ENCODE peak calls at places on chromosomes 11 and 22, in nine cellular contexts. Y, G, S, I, B, O, P, Z and T are unnamed samples. For H3K4me1, the result is how much of the 10 kb centered on the place peaks cover.

GRCh38 chr11:131750152-131750551 is 379.7 kb downstream of the NTM start:
- DNase-seq in Y (no peak), G (no peak), S (no peak), I (no peak), B (no peak), O (no peak), P (no peak), Z (no peak), T (no peak)

GRCh38 chr11:104130161-104130560 is 33.8 kb downstream of the PDGFD start:
- DNase-seq in Y (no peak), G (no peak), S (no peak), I (no peak), B (no peak), O (no peak), P (no peak), Z (no peak), T (no peak)

GRCh38 chr11:17529814-17530162 is 14.4 kb downstream of the USH1C start:
- DNase-seq in Y (no peak), G (no peak), S (no peak), I (no peak), B (no peak), O (no peak), P (no peak), Z (no peak), T (no peak)

GRCh38 chr11:75498556-75499255 is 27.0 kb downstream of the GDPD5 start:
- DNase-seq in Y (no peak), G (no peak), S (no peak), I (no peak), B (no peak), O (no peak), P (peak), Z (no peak), T (no peak)

GRCh38 chr11:12902784-12903491 is 106.2 kb upstream of the RASSF10 start:
- DNase-seq in Y (no peak), G (no peak), S (no peak), I (no peak), B (no peak), O (no peak), P (no peak), Z (no peak), T (no peak)

GRCh38 chr11:76270387-76270786 is 64.1 kb upstream of the WNT11 start:
- DNase-seq in Y (no peak), G (no peak), S (no peak), I (no peak), B (no peak), O (no peak), P (peak), Z (no peak), T (no peak)

GRCh38 chr22:35393116-35394010 is 6.6 kb upstream of the MCM5 start:
- DNase-seq in Y (no peak), G (no peak), S (no peak), I (no peak), B (no peak), O (no peak), P (no peak), Z (no peak), T (no peak)

GRCh38 chr11:76443254-76443935 is 1.4 kb upstream of the EMSY start:
- DNase-seq in Y (no peak), G (no peak), S (no peak), I (no peak), B (no peak), O (no peak), P (peak), Z (no peak), T (no peak)

GRCh38 chr11:209275-210121 is 2.0 kb downstream of the RIC8A start:
- DNase-seq in Y (no peak), G (no peak), S (no peak), I (no peak), B (no peak), O (peak), P (no peak), Z (no peak), T (no peak)

GRCh38 chr11:95991545-95991944 is 67.6 kb upstream of the MTMR2 start:
- DNase-seq in Y (no peak), G (no peak), S (no peak), I (no peak), B (no peak), O (no peak), P (peak), Z (no peak), T (no peak)

GRCh38 chr11:65210361-65210731 is 28.6 kb downstream of the CAPN1 start:
- DNase-seq in Y (no peak), G (no peak), S (no peak), I (no peak), B (no peak), O (no peak), P (no peak), Z (no peak), T (no peak)

GRCh38 chr11:76455331-76455730 is 10.5 kb downstream of the EMSY start:
- DNase-seq in Y (no peak), G (no peak), S (peak), I (no peak), B (no peak), O (peak), P (no peak), Z (peak), T (no peak)

GRCh38 chr11:12122083-12122482 is 11.7 kb downstream of the MICAL2 start:
- DNase-seq in Y (peak), G (no peak), S (no peak), I (no peak), B (no peak), O (peak), P (no peak), Z (no peak), T (no peak)

GRCh38 chr22:46538816-46539163 is 1.4 kb upstream of the CELSR1 start:
- DNase-seq in Y (no peak), G (no peak), S (no peak), I (no peak), B (no peak), O (no peak), P (no peak), Z (no peak), T (peak)

GRCh38 chr11:117673561-117673960 is 123.5 kb downstream of the DSCAML1 start:
- DNase-seq in Y (no peak), G (no peak), S (no peak), I (no peak), B (no peak), O (no peak), P (no peak), Z (no peak), T (no peak)

GRCh38 chr22:19503869-19504268 is 20.3 kb downstream of the CLDN5 start:
- DNase-seq in Y (no peak), G (no peak), S (no peak), I (no peak), B (no peak), O (no peak), P (no peak), Z (no peak), T (no peak)

GRCh38 chr11:14907411-14908213 is 15.6 kb upstream of the CYP2R1 start:
- DNase-seq in Y (peak), G (peak), S (no peak), I (peak), B (peak), O (peak), P (peak), Z (no peak), T (peak)

GRCh38 chr11:84930863-84931262 is 696.3 kb downstream of the DLG2 start:
- DNase-seq in Y (no peak), G (no peak), S (no peak), I (no peak), B (no peak), O (no peak), P (no peak), Z (no peak), T (no peak)

GRCh38 chr11:32852142-32852541 is 22.4 kb downstream of the PRRG4 start:
- DNase-seq in Y (no peak), G (no peak), S (no peak), I (no peak), B (peak), O (no peak), P (peak), Z (no peak), T (no peak)

GRCh38 chr11:453564-453963 is 3.5 kb downstream of the PTDSS2 start:
- DNase-seq in Y (no peak), G (no peak), S (no peak), I (no peak), B (no peak), O (no peak), P (no peak), Z (no peak), T (no peak)

GRCh38 chr22:42310301-42310981 is 40.0 kb upstream of the TCF20 start:
- DNase-seq in Y (no peak), G (no peak), S (no peak), I (no peak), B (no peak), O (no peak), P (no peak), Z (no peak), T (no peak)
- H3K4me1 ChIP-seq in Y (under half), G (under half), S (under half), I (under half), B (under half), O (under half), P (under half), Z (under half), T (under half)

GRCh38 chr11:35142481-35143207 is 3.7 kb downstream of the CD44 start:
- DNase-seq in Y (no peak), G (no peak), S (no peak), I (no peak), B (peak), O (no peak), P (peak), Z (no peak), T (no peak)

GRCh38 chr11:35144811-35145210 is 5.8 kb downstream of the CD44 start:
- DNase-seq in Y (no peak), G (no peak), S (no peak), I (no peak), B (no peak), O (no peak), P (peak), Z (no peak), T (no peak)

GRCh38 chr11:35143509-35144102 is 4.6 kb downstream of the CD44 start:
- DNase-seq in Y (no peak), G (no peak), S (no peak), I (no peak), B (no peak), O (no peak), P (no peak), Z (no peak), T (no peak)

GRCh38 chr11:35145249-35145648 is 6.3 kb downstream of the CD44 start:
- DNase-seq in Y (no peak), G (no peak), S (no peak), I (peak), B (peak), O (no peak), P (no peak), Z (no peak), T (no peak)

GRCh38 chr11:35144103-35144741 is 5.3 kb downstream of the CD44 start:
- DNase-seq in Y (no peak), G (no peak), S (no peak), I (peak), B (peak), O (no peak), P (peak), Z (no peak), T (no peak)
- H3K4me1 ChIP-seq in Y (half or more), G (under half), S (under half), I (under half), B (half or more), O (under half), P (under half), Z (under half), T (under half)

GRCh38 chr22:29755889-29756288 is 10.9 kb downstream of the ZMAT5 start:
- DNase-seq in Y (no peak), G (no peak), S (no peak), I (no peak), B (no peak), O (no peak), P (no peak), Z (no peak), T (peak)
- H3K4me1 ChIP-seq in Y (under half), G (under half), S (under half), I (under half), B (under half), O (under half), P (under half), Z (under half), T (under half)

DNA sequence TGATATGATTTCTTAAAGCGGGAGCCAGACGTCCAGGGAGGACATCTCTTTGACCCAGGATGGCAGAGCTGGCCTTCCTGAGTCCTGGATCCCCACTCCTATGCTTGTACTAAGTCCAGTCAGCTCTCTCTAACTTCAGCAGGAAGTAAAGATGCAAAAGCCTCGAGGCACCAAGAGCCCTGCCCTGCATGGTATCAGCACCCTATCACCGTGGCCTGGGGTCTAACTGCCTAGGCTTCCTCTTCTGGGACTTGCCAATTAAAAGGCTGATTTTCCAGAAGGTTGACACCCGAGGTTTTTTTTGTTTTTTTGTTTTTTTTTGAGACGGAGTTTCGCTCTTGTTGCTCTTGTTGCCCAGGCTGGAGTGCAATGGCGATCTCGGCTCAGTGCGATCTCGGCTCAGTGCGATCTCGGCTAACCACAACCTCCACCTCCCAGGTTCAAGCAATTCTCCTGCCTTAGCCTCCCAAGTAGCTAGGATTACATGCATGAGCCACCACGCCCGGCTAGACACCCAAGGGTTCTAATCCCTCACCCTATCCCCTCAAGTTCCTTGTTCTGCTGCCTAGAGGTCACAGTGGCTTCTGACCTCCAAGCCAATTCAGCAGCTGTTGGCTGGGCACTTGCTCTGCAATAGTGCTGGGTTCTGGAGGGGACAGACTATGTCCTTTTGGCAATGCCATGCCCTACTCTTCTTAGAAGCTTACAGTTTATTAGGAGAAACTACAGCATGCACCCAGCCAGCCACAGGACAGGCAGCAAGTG is 50.6 kb upstream of the FTH1 start:
- DNase-seq in Y (peak), G (no peak), S (no peak), I (no peak), B (no peak), O (no peak), P (no peak), Z (no peak), T (no peak)
- H3K4me1 ChIP-seq in Y (under half), G (under half), S (under half), I (under half), B (under half), O (under half), P (under half), Z (under half), T (under half)

GRCh38 chr11:91869751-91870150 is 354.9 kb upstream of the FAT3 start:
- DNase-seq in Y (no peak), G (no peak), S (no peak), I (no peak), B (no peak), O (no peak), P (peak), Z (no peak), T (no peak)
- H3K4me1 ChIP-seq in Y (under half), G (under half), S (under half), I (under half), B (under half), O (under half), P (under half), Z (under half), T (under half)

GRCh38 chr22:30877662-30878515 is 90.7 kb downstream of the MORC2 start:
- DNase-seq in Y (peak), G (no peak), S (no peak), I (peak), B (no peak), O (no peak), P (no peak), Z (no peak), T (no peak)
- H3K4me1 ChIP-seq in Y (under half), G (half or more), S (under half), I (under half), B (under half), O (under half), P (under half), Z (under half), T (half or more)